ENCODE peak calls at places on chromosomes 2 and 18, in four cellular contexts. One of them, this sample, is unnamed. For H3K9me1, the result is how much of the 10 kb centered on the place peaks cover.

GRCh38 chr2:37232131-37232933 is 874 bp downstream of the NDUFAF7 start:
- DNase-seq in IMR-90: peak
- DNase-seq in endothelial cell of umbilical vein: no peak
- DNase-seq in K562: peak
- DNase-seq in this sample: no peak

GRCh38 chr2:62333961-62334360 is 138.0 kb downstream of the B3GNT2 start:
- DNase-seq in endothelial cell of umbilical vein: no peak
- DNase-seq in K562: no peak
- DNase-seq in IMR-90: no peak
- DNase-seq in this sample: no peak

GRCh38 chr2:85485815-85486214 is 53.2 kb upstream of the MAT2A start:
- DNase-seq in IMR-90: no peak
- DNase-seq in endothelial cell of umbilical vein: no peak
- DNase-seq in K562: no peak
- DNase-seq in this sample: no peak

GRCh38 chr2:168256448-168256847 is 9.1 kb upstream of the STK39 start:
- DNase-seq in K562: no peak
- DNase-seq in endothelial cell of umbilical vein: no peak
- DNase-seq in IMR-90: no peak
- DNase-seq in this sample: no peak

GRCh38 chr2:34734662-34735061 is 1135.6 kb upstream of the FAM98A start:
- DNase-seq in IMR-90: no peak
- DNase-seq in K562: no peak
- DNase-seq in endothelial cell of umbilical vein: no peak
- DNase-seq in this sample: no peak

GRCh38 chr2:191311627-191312026 is 66.4 kb downstream of the MYO1B start:
- DNase-seq in K562: no peak
- DNase-seq in IMR-90: peak
- DNase-seq in endothelial cell of umbilical vein: peak
- DNase-seq in this sample: peak

GRCh38 chr2:206250041-206250897 is 24.2 kb upstream of the ZDBF2 start:
- DNase-seq in K562: no peak
- DNase-seq in IMR-90: peak
- DNase-seq in endothelial cell of umbilical vein: peak
- DNase-seq in this sample: no peak

GRCh38 chr18:65287642-65288041 is 463.2 kb upstream of the CDH7 start:
- DNase-seq in endothelial cell of umbilical vein: no peak
- DNase-seq in K562: no peak
- DNase-seq in IMR-90: no peak
- DNase-seq in this sample: no peak

GRCh38 chr2:233912799-233913423 is 4.3 kb upstream of the TRPM8 start:
- DNase-seq in endothelial cell of umbilical vein: peak
- DNase-seq in K562: no peak
- DNase-seq in IMR-90: peak
- DNase-seq in this sample: no peak

GRCh38 chr2:11856095-11856494 is 109.7 kb downstream of the LPIN1 start:
- DNase-seq in IMR-90: no peak
- DNase-seq in K562: no peak
- DNase-seq in endothelial cell of umbilical vein: peak
- DNase-seq in this sample: no peak

GRCh38 chr18:42038936-42039335 is 83.9 kb downstream of the PIK3C3 start:
- DNase-seq in IMR-90: peak
- DNase-seq in K562: no peak
- DNase-seq in endothelial cell of umbilical vein: peak
- DNase-seq in this sample: no peak

GRCh38 chr2:197647961-197648690 is 27.3 kb downstream of the RFTN2 start:
- DNase-seq in IMR-90: peak
- DNase-seq in K562: no peak
- DNase-seq in endothelial cell of umbilical vein: peak
- DNase-seq in this sample: no peak

GRCh38 chr2:11683966-11684365 is 14.0 kb upstream of the NTSR2 start:
- DNase-seq in endothelial cell of umbilical vein: no peak
- DNase-seq in IMR-90: no peak
- DNase-seq in K562: no peak
- DNase-seq in this sample: no peak

GRCh38 chr2:74935883-74936483 is 22.5 kb upstream of the POLE4 start:
- DNase-seq in endothelial cell of umbilical vein: no peak
- DNase-seq in K562: no peak
- DNase-seq in IMR-90: no peak
- DNase-seq in this sample: peak

DNA sequence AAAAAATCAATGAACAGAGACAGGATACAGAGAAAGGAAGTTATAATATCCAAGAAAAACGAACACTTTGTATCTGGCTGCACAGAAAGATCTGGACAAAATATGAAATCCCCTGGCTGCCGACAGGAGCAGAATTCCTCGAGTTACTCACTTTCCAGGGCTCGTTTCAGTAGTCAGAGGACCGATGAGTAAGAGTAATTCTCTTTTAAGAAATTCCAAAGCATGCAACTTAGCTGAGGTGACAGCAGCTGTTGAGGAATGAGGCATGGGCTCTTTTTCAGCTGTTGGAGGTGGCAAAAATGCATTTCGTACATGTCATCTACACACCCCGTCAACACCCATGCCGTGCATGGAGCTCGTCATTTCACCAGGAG is 210.7 kb upstream of the SMIM21 start:
- DNase-seq in endothelial cell of umbilical vein: no peak
- DNase-seq in K562: no peak
- DNase-seq in IMR-90: peak
- DNase-seq in this sample: no peak
- H3K9ac ChIP-seq in endothelial cell of umbilical vein: no peak
- H3K9ac ChIP-seq in K562: no peak
- H3K9ac ChIP-seq in IMR-90: peak
- H3K9ac ChIP-seq in this sample: no peak

GRCh38 chr2:45773909-45774308 is 122.4 kb downstream of the PRKCE start:
- DNase-seq in IMR-90: no peak
- DNase-seq in K562: no peak
- DNase-seq in endothelial cell of umbilical vein: no peak
- DNase-seq in this sample: no peak

GRCh38 chr2:45771251-45771650 is 119.8 kb downstream of the PRKCE start:
- DNase-seq in K562: no peak
- DNase-seq in IMR-90: peak
- DNase-seq in endothelial cell of umbilical vein: peak
- DNase-seq in this sample: no peak

GRCh38 chr2:45769786-45770576 is 118.5 kb downstream of the PRKCE start:
- DNase-seq in IMR-90: no peak
- DNase-seq in endothelial cell of umbilical vein: no peak
- DNase-seq in K562: no peak
- DNase-seq in this sample: no peak

GRCh38 chr2:45770773-45771172 is 119.3 kb downstream of the PRKCE start:
- DNase-seq in K562: no peak
- DNase-seq in IMR-90: peak
- DNase-seq in endothelial cell of umbilical vein: peak
- DNase-seq in this sample: no peak

DNA sequence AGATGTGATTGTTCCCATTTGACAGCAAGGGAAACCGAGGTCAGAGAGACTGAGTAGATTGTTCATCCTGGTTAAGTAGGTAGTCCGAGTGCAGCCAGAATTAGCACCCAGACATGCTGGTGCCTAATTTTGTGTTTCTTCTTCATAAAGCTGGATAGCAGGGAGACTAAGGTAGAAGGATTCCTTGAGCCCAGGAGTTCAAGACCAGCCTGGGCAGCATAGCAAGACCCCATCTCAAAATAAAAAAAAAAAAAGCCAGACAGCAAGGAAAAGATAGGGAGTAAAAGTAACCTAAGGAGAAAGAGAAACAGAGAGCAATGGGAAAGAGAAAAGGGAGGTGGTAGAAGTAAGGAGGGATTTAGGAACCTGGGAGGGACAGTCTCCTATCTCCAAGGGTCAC is 120.6 kb downstream of the PRKCE start:
- DNase-seq in K562: no peak
- DNase-seq in endothelial cell of umbilical vein: no peak
- DNase-seq in IMR-90: no peak
- DNase-seq in this sample: no peak
- H3K9me1 ChIP-seq in K562: under half
- H3K9me1 ChIP-seq in endothelial cell of umbilical vein: under half
- H3K9me1 ChIP-seq in IMR-90: under half
- H3K9me1 ChIP-seq in this sample: under half

GRCh38 chr2:165594231-165594934 is 124.9 kb downstream of the CSRNP3 start:
- DNase-seq in endothelial cell of umbilical vein: no peak
- DNase-seq in K562: no peak
- DNase-seq in IMR-90: no peak
- DNase-seq in this sample: no peak
- H3K4me3 ChIP-seq in endothelial cell of umbilical vein: no peak
- H3K4me3 ChIP-seq in K562: no peak
- H3K4me3 ChIP-seq in IMR-90: no peak
- H3K4me3 ChIP-seq in this sample: no peak

DNA sequence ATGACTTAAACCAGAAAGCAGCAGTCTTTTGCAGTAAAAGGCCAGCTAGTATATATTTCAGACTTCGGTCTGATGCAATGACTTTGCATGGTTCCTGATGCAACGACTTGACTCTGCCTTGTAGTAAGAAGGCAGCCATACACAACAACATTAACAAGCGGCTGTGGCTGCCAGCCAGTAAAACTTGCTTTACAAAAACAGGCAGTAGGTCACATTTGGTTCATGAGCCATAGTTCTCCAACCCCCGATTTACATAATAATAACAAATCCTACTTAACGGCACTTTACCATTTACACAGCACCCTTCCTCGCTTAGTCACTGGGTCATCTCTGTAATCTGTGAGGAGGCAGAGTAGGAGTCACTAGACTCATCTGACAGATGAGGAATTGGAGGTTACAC is 410.3 kb downstream of the LRATD1 start:
- DNase-seq in K562: no peak
- DNase-seq in endothelial cell of umbilical vein: no peak
- DNase-seq in IMR-90: peak
- DNase-seq in this sample: no peak
- H3K9ac ChIP-seq in K562: no peak
- H3K9ac ChIP-seq in endothelial cell of umbilical vein: no peak
- H3K9ac ChIP-seq in IMR-90: no peak
- H3K9ac ChIP-seq in this sample: no peak

DNA sequence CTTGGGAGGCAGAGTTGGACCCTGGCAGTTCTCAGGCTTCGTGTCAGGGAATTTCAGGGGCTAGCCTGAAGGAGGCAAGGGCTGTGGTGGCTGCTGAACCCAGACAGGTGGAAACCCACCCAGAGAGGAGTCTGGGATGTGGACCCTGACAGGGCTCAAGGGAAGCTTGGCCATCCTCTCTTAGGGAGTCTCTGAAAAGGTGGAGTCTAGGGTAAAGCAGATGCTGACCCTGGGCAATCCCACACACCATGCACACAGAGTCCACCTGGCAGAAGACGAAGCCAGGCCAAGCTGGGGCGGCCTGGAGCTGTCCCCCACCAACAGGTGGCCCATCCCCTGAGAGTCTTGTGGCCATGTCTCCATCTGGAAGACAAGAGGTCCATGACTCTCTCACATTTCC is 41.2 kb upstream of the TEX51 start:
- DNase-seq in IMR-90: no peak
- DNase-seq in K562: no peak
- DNase-seq in endothelial cell of umbilical vein: no peak
- DNase-seq in this sample: no peak
- H3K9me1 ChIP-seq in IMR-90: under half
- H3K9me1 ChIP-seq in K562: under half
- H3K9me1 ChIP-seq in endothelial cell of umbilical vein: under half
- H3K9me1 ChIP-seq in this sample: under half

GRCh38 chr2:19988600-19988999 is 1.3 kb downstream of the WDR35 start:
- DNase-seq in endothelial cell of umbilical vein: no peak
- DNase-seq in IMR-90: peak
- DNase-seq in K562: no peak
- DNase-seq in this sample: no peak
- H3K4me3 ChIP-seq in endothelial cell of umbilical vein: peak
- H3K4me3 ChIP-seq in IMR-90: no peak
- H3K4me3 ChIP-seq in K562: peak
- H3K4me3 ChIP-seq in this sample: peak

GRCh38 chr18:46332956-46333355 is 228.8 kb downstream of the HAUS1 start:
- DNase-seq in K562: no peak
- DNase-seq in endothelial cell of umbilical vein: no peak
- DNase-seq in IMR-90: no peak
- DNase-seq in this sample: no peak

GRCh38 chr18:46333371-46334199 is 229.4 kb downstream of the HAUS1 start:
- DNase-seq in endothelial cell of umbilical vein: no peak
- DNase-seq in IMR-90: no peak
- DNase-seq in K562: peak
- DNase-seq in this sample: no peak

GRCh38 chr18:46332286-46332801 is 228.2 kb downstream of the HAUS1 start:
- DNase-seq in IMR-90: no peak
- DNase-seq in endothelial cell of umbilical vein: no peak
- DNase-seq in K562: no peak
- DNase-seq in this sample: no peak

GRCh38 chr18:46335551-46336059 is 231.4 kb downstream of the HAUS1 start:
- DNase-seq in endothelial cell of umbilical vein: no peak
- DNase-seq in IMR-90: no peak
- DNase-seq in K562: no peak
- DNase-seq in this sample: no peak

DNA sequence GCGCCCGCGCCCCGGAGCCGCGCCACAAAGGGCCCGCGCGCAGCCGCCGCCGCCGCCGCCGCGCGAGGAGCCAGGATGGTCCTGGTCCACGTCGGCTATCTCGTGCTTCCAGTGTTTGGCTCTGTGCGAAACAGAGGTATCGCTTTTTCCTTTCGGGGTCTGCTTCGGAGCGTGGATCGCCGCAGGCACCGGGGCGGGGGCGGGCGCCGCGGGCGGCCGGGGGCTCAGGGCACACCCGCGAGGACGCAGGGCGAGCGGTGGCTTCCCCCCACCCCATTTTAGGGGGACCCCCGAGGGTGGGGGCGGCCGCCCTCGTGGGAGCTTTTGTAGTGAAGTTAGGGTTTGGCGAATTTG is 230.0 kb downstream of the HAUS1 start:
- DNase-seq in IMR-90: no peak
- DNase-seq in K562: no peak
- DNase-seq in endothelial cell of umbilical vein: no peak
- DNase-seq in this sample: no peak
- H3K9ac ChIP-seq in IMR-90: no peak
- H3K9ac ChIP-seq in K562: no peak
- H3K9ac ChIP-seq in endothelial cell of umbilical vein: no peak
- H3K9ac ChIP-seq in this sample: peak

GRCh38 chr18:8319798-8320477 is 289.3 kb upstream of the RAB12 start:
- DNase-seq in K562: no peak
- DNase-seq in IMR-90: peak
- DNase-seq in endothelial cell of umbilical vein: no peak
- DNase-seq in this sample: no peak

GRCh38 chr18:8313043-8313442 is 296.2 kb upstream of the RAB12 start:
- DNase-seq in endothelial cell of umbilical vein: no peak
- DNase-seq in K562: no peak
- DNase-seq in IMR-90: no peak
- DNase-seq in this sample: no peak

DNA sequence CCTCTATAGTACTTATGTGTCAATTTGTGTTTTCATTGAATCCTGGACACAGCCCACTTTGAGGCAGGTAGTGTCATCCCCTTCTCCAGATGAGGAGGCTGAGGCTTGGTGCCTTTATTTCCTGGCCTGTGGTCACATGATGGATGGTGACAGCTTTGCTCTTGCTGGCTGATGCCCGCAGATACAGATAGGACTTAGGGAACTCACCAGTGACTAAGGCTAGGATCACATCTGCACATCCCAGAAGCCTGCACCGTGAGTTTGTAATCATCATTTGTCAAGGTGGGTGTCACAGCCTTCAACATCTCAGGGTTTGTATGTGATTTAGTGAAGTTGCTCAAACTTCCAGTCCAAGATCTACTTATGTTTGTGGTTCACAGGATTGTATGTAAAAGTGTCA is 295.1 kb upstream of the RAB12 start:
- DNase-seq in IMR-90: peak
- DNase-seq in K562: peak
- DNase-seq in endothelial cell of umbilical vein: no peak
- DNase-seq in this sample: no peak
- H3K9me1 ChIP-seq in IMR-90: under half
- H3K9me1 ChIP-seq in K562: under half
- H3K9me1 ChIP-seq in endothelial cell of umbilical vein: under half
- H3K9me1 ChIP-seq in this sample: under half